ENCODE peak calls at places on chromosomes 1 and 21, in five cellular contexts. L is AML-193, M is nephron progenitor cell, O is lower lobe of right lung, J is HL-60. V is an unnamed sample.

GRCh38 chr1:56297948-56298347 is 281.4 kb downstream of the PLPP3 start:
- DNase-seq in L (no peak), O (no peak), J (no peak), M (no peak), V (no peak)

GRCh38 chr1:12031039-12031980 is 12.0 kb downstream of the MIIP start:
- DNase-seq in J (peak; percentile 48), M (peak; percentile 42), L (peak; percentile 34), O (peak; percentile 60), V (no peak)

GRCh38 chr1:58754683-58755467 is 29.0 kb downstream of the JUN start:
- DNase-seq in L (no peak), J (no peak), M (no peak), O (no peak), V (no peak)

GRCh38 chr1:23111600-23112535 is 56.8 kb downstream of the LUZP1 start:
- DNase-seq in J (no peak), L (no peak), O (no peak), M (no peak), V (no peak)

GRCh38 chr1:28835237-28835650 is 23.3 kb downstream of the OPRD1 start:
- DNase-seq in L (no peak), J (no peak), M (no peak), O (no peak), V (no peak)

GRCh38 chr1:154463512-154463990 is 38.5 kb upstream of the TDRD10 start:
- DNase-seq in J (no peak), M (no peak), O (no peak), L (peak; percentile 9), V (no peak)

GRCh38 chr21:44085491-44086321 is 21.5 kb upstream of the PWP2 start:
- DNase-seq in J (no peak), L (no peak), M (no peak), O (no peak), V (peak; percentile 32)

GRCh38 chr1:196877964-196878363 is 9.9 kb upstream of the CFHR4 start:
- DNase-seq in M (peak; percentile 56), L (no peak), J (no peak), O (no peak), V (peak; percentile 70)

GRCh38 chr21:42580793-42581201 is 67.1 kb downstream of the SLC37A1 start:
- DNase-seq in J (no peak), L (no peak), M (no peak), O (no peak), V (peak; percentile 61)

GRCh38 chr1:41936107-41936506 is 17.4 kb upstream of the HIVEP3 start:
- DNase-seq in J (no peak), L (no peak), O (no peak), M (no peak), V (no peak)

GRCh38 chr21:45454924-45455315 is 50.0 kb downstream of the COL18A1 start:
- DNase-seq in M (no peak), L (no peak), O (no peak), J (no peak), V (no peak)

GRCh38 chr1:60162941-60163340 is 89.4 kb upstream of the C1orf87 start:
- DNase-seq in J (no peak), M (no peak), L (no peak), O (no peak), V (no peak)

GRCh38 chr1:163084330-163084729 is 15.2 kb downstream of the RGS4 start:
- DNase-seq in L (no peak), O (no peak), J (no peak), M (no peak), V (no peak)

GRCh38 chr21:27581168-27581567 is 614.3 kb upstream of the ADAMTS5 start:
- DNase-seq in J (no peak), O (no peak), L (no peak), M (no peak), V (no peak)

GRCh38 chr1:11157867-11158266 is 31.3 kb upstream of the ANGPTL7 start:
- DNase-seq in O (no peak), J (no peak), M (no peak), L (no peak), V (no peak)

GRCh38 chr1:7521803-7522202 is 249.3 kb upstream of the VAMP3 start:
- DNase-seq in O (no peak), M (no peak), J (no peak), L (no peak), V (no peak)

GRCh38 chr1:114063544-114063943 is 84.3 kb downstream of the OLFML3 start:
- DNase-seq in O (no peak), J (no peak), L (no peak), M (no peak), V (no peak)

GRCh38 chr1:166064324-166064926 is 102.4 kb downstream of the FAM78B start:
- DNase-seq in J (no peak), M (no peak), O (no peak), L (no peak), V (no peak)

GRCh38 chr1:20947409-20947808 is 160.3 kb upstream of the HP1BP3 start:
- DNase-seq in L (no peak), O (no peak), M (no peak), J (no peak), V (no peak)

GRCh38 chr1:61330018-61330417 is 247.7 kb downstream of the NFIA start:
- DNase-seq in M (no peak), J (no peak), L (no peak), O (no peak), V (no peak)

GRCh38 chr1:19441048-19441447 is 44.3 kb downstream of the CAPZB start:
- DNase-seq in O (no peak), M (no peak), J (no peak), L (no peak), V (no peak)

GRCh38 chr21:45590726-45591618 is 48.7 kb upstream of the SLC19A1 start:
- DNase-seq in O (peak; percentile 63), L (no peak), J (peak; percentile 42), M (peak; percentile 28), V (peak; percentile 82)

V was measured in kidney.